ENCODE peak calls at places on chromosomes 2 and 18, in five cellular contexts. One of them, this sample, is unnamed.

GRCh38 chr2:23905155-23905554 is 21.8 kb downstream of the ATAD2B start:
- DNase-seq in D341Med: no peak
- DNase-seq in activated CD8-positive, alpha-beta memory T cell treated with anti-CD3 and anti-CD28 coated beads for 24 hours: no peak
- DNase-seq in activated CD4-positive, alpha-beta T cell treated with anti-CD3 and anti-CD28 coated beads for 48 hours: no peak
- DNase-seq in RPMI8226: no peak
- DNase-seq in this sample: no peak

GRCh38 chr18:49812321-49813070 is 837 bp downstream of the ACAA2 start:
- DNase-seq in D341Med: no peak
- DNase-seq in activated CD8-positive, alpha-beta memory T cell treated with anti-CD3 and anti-CD28 coated beads for 24 hours: no peak
- DNase-seq in activated CD4-positive, alpha-beta T cell treated with anti-CD3 and anti-CD28 coated beads for 48 hours: no peak
- DNase-seq in RPMI8226: peak
- DNase-seq in this sample: no peak

GRCh38 chr2:223008162-223008561 is 43.8 kb upstream of the KCNE4 start:
- DNase-seq in D341Med: no peak
- DNase-seq in activated CD8-positive, alpha-beta memory T cell treated with anti-CD3 and anti-CD28 coated beads for 24 hours: no peak
- DNase-seq in activated CD4-positive, alpha-beta T cell treated with anti-CD3 and anti-CD28 coated beads for 48 hours: no peak
- DNase-seq in RPMI8226: no peak
- DNase-seq in this sample: no peak

GRCh38 chr2:113064898-113065297 is 2.9 kb upstream of the IL1F10 start:
- DNase-seq in D341Med: no peak
- DNase-seq in activated CD8-positive, alpha-beta memory T cell treated with anti-CD3 and anti-CD28 coated beads for 24 hours: peak
- DNase-seq in activated CD4-positive, alpha-beta T cell treated with anti-CD3 and anti-CD28 coated beads for 48 hours: no peak
- DNase-seq in RPMI8226: no peak
- DNase-seq in this sample: no peak

GRCh38 chr18:32319084-32319483 is 129.2 kb downstream of the MEP1B start:
- DNase-seq in D341Med: no peak
- DNase-seq in activated CD8-positive, alpha-beta memory T cell treated with anti-CD3 and anti-CD28 coated beads for 24 hours: no peak
- DNase-seq in activated CD4-positive, alpha-beta T cell treated with anti-CD3 and anti-CD28 coated beads for 48 hours: no peak
- DNase-seq in RPMI8226: no peak
- DNase-seq in this sample: no peak

GRCh38 chr2:178928077-178928476 is 120.9 kb upstream of the TTN start:
- DNase-seq in D341Med: no peak
- DNase-seq in activated CD8-positive, alpha-beta memory T cell treated with anti-CD3 and anti-CD28 coated beads for 24 hours: no peak
- DNase-seq in activated CD4-positive, alpha-beta T cell treated with anti-CD3 and anti-CD28 coated beads for 48 hours: no peak
- DNase-seq in RPMI8226: no peak
- DNase-seq in this sample: peak

GRCh38 chr2:171798156-171798815 is 95.8 kb downstream of the SLC25A12 start:
- DNase-seq in D341Med: no peak
- DNase-seq in activated CD8-positive, alpha-beta memory T cell treated with anti-CD3 and anti-CD28 coated beads for 24 hours: no peak
- DNase-seq in activated CD4-positive, alpha-beta T cell treated with anti-CD3 and anti-CD28 coated beads for 48 hours: no peak
- DNase-seq in RPMI8226: no peak
- DNase-seq in this sample: no peak

GRCh38 chr2:95159690-95160449 is at the start of gene ZNF514:
- DNase-seq in D341Med: peak
- DNase-seq in activated CD8-positive, alpha-beta memory T cell treated with anti-CD3 and anti-CD28 coated beads for 24 hours: peak
- DNase-seq in activated CD4-positive, alpha-beta T cell treated with anti-CD3 and anti-CD28 coated beads for 48 hours: peak
- DNase-seq in RPMI8226: peak
- DNase-seq in this sample: peak

GRCh38 chr2:138777996-138778395 is 2.2 kb downstream of the NXPH2 start:
- DNase-seq in D341Med: no peak
- DNase-seq in activated CD8-positive, alpha-beta memory T cell treated with anti-CD3 and anti-CD28 coated beads for 24 hours: no peak
- DNase-seq in activated CD4-positive, alpha-beta T cell treated with anti-CD3 and anti-CD28 coated beads for 48 hours: no peak
- DNase-seq in RPMI8226: no peak
- DNase-seq in this sample: peak

GRCh38 chr2:111029135-111029927 is 91.4 kb upstream of the BCL2L11 start:
- DNase-seq in D341Med: no peak
- DNase-seq in activated CD8-positive, alpha-beta memory T cell treated with anti-CD3 and anti-CD28 coated beads for 24 hours: peak
- DNase-seq in activated CD4-positive, alpha-beta T cell treated with anti-CD3 and anti-CD28 coated beads for 48 hours: no peak
- DNase-seq in RPMI8226: no peak
- DNase-seq in this sample: peak

GRCh38 chr18:4631239-4631638 is 176.1 kb upstream of the DLGAP1 start:
- DNase-seq in D341Med: no peak
- DNase-seq in activated CD8-positive, alpha-beta memory T cell treated with anti-CD3 and anti-CD28 coated beads for 24 hours: no peak
- DNase-seq in activated CD4-positive, alpha-beta T cell treated with anti-CD3 and anti-CD28 coated beads for 48 hours: no peak
- DNase-seq in RPMI8226: no peak
- DNase-seq in this sample: peak

GRCh38 chr2:69964353-69964831 is 3.0 kb upstream of the ASPRV1 start:
- DNase-seq in D341Med: no peak
- DNase-seq in activated CD8-positive, alpha-beta memory T cell treated with anti-CD3 and anti-CD28 coated beads for 24 hours: no peak
- DNase-seq in activated CD4-positive, alpha-beta T cell treated with anti-CD3 and anti-CD28 coated beads for 48 hours: no peak
- DNase-seq in RPMI8226: no peak
- DNase-seq in this sample: no peak

GRCh38 chr18:58831610-58832009 is 33.1 kb upstream of the ZNF532 start:
- DNase-seq in D341Med: no peak
- DNase-seq in activated CD8-positive, alpha-beta memory T cell treated with anti-CD3 and anti-CD28 coated beads for 24 hours: no peak
- DNase-seq in activated CD4-positive, alpha-beta T cell treated with anti-CD3 and anti-CD28 coated beads for 48 hours: no peak
- DNase-seq in RPMI8226: no peak
- DNase-seq in this sample: no peak